ENCODE peak calls at places on chromosomes 11 and 22, in nine cellular contexts. J, O, U, B, F, R, X, K and V are unnamed samples.

GRCh38 chr11:11987503-11988022 is 20.9 kb downstream of the DKK3 start:
- DNase-seq in X (no peak), R (no peak), U (no peak), O (peak), B (peak), F (no peak), J (no peak), K (peak), V (no peak)

GRCh38 chr22:17112491-17113042 is 8.6 kb downstream of the TMEM121B start:
- DNase-seq in O (no peak), X (no peak), K (no peak), R (no peak), J (no peak), U (no peak), B (no peak), F (no peak), V (no peak)

GRCh38 chr11:110160016-110160415 is 66.8 kb downstream of the ZC3H12C start:
- DNase-seq in O (peak), J (no peak), K (no peak), U (no peak), X (no peak), R (no peak), F (no peak), B (no peak), V (no peak)

GRCh38 chr11:66068923-66069714 is 953 bp upstream of the PACS1 start:
- DNase-seq in X (peak), J (peak), K (no peak), B (peak), U (no peak), R (peak), F (no peak), O (peak), V (peak)

GRCh38 chr22:48669226-48669625 is 1158.4 kb downstream of the BRD1 start:
- DNase-seq in J (no peak), F (no peak), U (no peak), X (no peak), R (no peak), B (no peak), O (no peak), K (no peak), V (no peak)

GRCh38 chr11:127451852-127452251 is 451.3 kb upstream of the KIRREL3 start:
- DNase-seq in O (no peak), U (no peak), K (no peak), B (no peak), R (peak), X (peak), J (peak), F (no peak), V (no peak)

GRCh38 chr11:94993400-94993943 is 20.0 kb downstream of the KDM4D start:
- DNase-seq in R (no peak), K (no peak), F (no peak), O (no peak), B (no peak), X (no peak), J (no peak), U (no peak), V (no peak)

GRCh38 chr22:45562102-45562501 is 59.4 kb downstream of the FBLN1 start:
- DNase-seq in X (no peak), O (no peak), F (no peak), U (no peak), R (no peak), J (no peak), B (no peak), K (no peak), V (no peak)

GRCh38 chr22:49632199-49633009 is 195.3 kb downstream of the BRD1 start:
- DNase-seq in K (no peak), R (peak), X (peak), U (peak), O (peak), J (peak), F (peak), B (peak), V (no peak)

GRCh38 chr11:64692764-64693331 is 30.1 kb downstream of the NRXN2 start:
- DNase-seq in K (no peak), U (no peak), X (no peak), J (no peak), B (no peak), O (no peak), R (no peak), F (no peak), V (no peak)

GRCh38 chr11:64688534-64688982 is 34.4 kb downstream of the NRXN2 start:
- DNase-seq in U (peak), K (peak), J (peak), R (peak), F (peak), X (peak), B (peak), O (peak), V (peak)

GRCh38 chr11:64691543-64691942 is 31.5 kb downstream of the NRXN2 start:
- DNase-seq in R (no peak), X (no peak), O (no peak), U (no peak), B (no peak), F (no peak), J (no peak), K (no peak), V (no peak)

GRCh38 chr11:64687641-64688533 is 35.1 kb downstream of the NRXN2 start:
- DNase-seq in J (no peak), U (no peak), B (no peak), O (no peak), F (no peak), R (no peak), X (no peak), K (no peak), V (no peak)

DNA sequence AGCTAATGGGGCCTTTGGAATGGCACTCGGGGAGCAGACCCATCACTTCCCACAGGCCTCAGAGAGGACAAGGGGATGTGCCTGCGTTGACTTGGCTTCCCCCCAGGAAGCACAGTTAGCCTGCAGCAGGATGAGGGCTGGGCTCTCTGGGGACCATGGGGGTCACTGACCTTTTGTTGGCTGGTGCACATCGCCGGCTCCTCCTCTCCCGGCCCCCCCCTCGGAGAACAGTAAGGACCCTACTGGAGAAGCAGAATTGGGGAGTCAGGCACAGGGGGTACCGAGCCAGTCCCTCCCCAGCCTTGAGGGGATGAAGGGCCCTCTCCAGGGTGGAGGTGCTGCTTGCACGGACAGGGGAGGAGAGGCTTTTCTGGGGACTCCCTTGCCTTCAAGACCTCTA is 32.8 kb downstream of the NRXN2 start:
- DNase-seq in X (peak), F (no peak), O (no peak), K (no peak), J (no peak), R (peak), B (no peak), U (no peak), V (no peak)
- TF ChIP-seq CTCF in X (no peak), F (no peak), O (no peak), K (no peak), J (no peak), R (no peak), B (no peak), U (no peak), V (no peak)

GRCh38 chr22:32926600-32926999 is 125.1 kb downstream of the TIMP3 start:
- DNase-seq in O (peak), B (peak), R (no peak), U (no peak), F (no peak), X (no peak), J (no peak), K (no peak), V (no peak)
- TF ChIP-seq CTCF in O (peak), B (peak), R (peak), U (peak), F (peak), X (peak), J (peak), K (peak), V (peak)

DNA sequence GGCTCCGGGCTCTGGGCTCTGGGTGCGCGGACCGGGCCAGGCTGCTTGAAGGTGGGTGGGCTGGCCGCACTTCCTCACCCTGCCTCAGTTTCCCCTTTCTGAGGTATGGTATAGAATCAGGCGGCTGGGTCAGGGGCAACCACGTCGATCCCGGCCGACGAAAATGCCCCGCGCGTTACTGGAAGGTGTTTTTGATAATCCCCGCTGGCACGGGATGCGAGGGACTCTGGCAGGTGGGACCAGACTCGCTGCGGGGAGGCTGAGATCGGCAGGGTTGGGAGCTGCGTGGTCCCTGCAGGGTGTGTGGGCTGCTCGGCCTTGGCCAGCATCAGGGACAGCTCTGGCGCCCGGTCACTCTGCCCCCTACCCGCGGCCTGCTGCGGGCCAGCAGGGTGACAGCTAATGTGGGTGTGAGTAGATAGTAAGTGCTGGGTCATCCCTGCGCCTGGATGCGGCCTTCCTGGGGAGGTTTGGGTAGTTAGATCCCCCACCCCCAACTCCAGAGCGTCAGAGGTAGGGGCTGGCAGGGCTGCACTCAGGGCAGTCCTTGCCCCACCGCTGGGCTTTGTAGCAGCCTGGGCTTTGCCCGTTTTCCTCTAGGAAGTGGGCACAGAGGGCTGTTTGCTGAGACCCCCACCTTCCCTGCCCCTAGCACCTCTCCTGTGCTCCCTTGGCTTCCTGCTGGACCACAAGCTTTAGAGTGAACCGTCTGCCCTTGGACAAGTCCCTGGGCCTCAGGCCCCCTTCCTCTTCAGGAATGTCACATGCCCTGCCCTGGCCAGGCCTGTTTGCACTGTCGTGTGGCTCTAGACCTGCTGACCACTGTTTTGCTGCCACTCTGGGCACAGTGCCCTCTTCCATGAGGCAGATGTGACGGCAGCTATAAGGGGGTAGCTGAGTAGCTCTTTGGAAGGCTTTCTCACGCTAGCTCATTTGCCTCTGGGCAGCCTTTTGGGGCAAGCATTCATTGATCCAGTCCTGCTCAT is 579 bp downstream of the TANGO2 start:
- DNase-seq in F (no peak), U (no peak), J (peak), K (peak), B (peak), O (peak), R (peak), X (peak), V (no peak)
- TF ChIP-seq CTCF in F (no peak), U (no peak), J (no peak), K (no peak), B (no peak), O (no peak), R (no peak), X (no peak), V (no peak)

GRCh38 chr11:58907780-58908179 is 31.5 kb upstream of the GLYATL1 start:
- DNase-seq in J (no peak), R (no peak), X (no peak), F (no peak), U (no peak), O (no peak), B (no peak), K (peak), V (no peak)

GRCh38 chr11:58905716-58906547 is 33.4 kb upstream of the GLYATL1 start:
- DNase-seq in F (peak), X (peak), O (peak), R (peak), K (no peak), B (peak), U (peak), J (peak), V (peak)

GRCh38 chr11:58900479-58901420 is 38.5 kb upstream of the GLYATL1 start:
- DNase-seq in X (peak), U (peak), B (peak), R (peak), J (peak), F (peak), O (peak), K (peak), V (no peak)

GRCh38 chr11:58902881-58903280 is 36.4 kb upstream of the GLYATL1 start:
- DNase-seq in K (no peak), F (no peak), B (no peak), U (no peak), J (no peak), X (no peak), R (no peak), O (no peak), V (no peak)

DNA sequence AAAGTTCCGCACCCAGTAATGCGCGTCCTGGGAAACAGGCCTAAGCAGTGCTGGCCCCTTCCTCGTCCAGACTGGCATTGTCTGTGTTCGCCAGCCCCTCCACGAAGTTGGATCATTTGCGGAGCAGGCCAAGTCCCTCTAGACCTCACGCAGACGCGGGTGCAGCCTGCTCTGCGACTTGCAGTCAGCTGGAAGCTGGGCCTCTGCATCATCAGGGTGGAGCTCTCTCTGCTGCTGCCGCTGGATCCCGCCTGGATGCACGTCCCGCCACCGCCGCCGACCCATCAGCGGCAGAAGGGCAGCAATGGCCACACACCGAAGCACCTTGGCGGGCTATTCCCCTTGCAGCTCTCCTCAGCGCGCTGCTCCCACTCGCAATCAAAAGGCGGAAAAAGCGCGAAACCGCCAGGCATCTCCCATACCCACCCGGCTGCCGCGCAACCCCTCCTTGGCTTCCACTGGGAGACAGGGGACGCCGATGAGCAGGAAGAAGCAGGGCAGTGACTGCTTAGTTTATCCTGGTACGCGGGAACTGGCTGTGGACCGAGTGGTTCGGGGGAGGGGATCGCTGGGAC is 34.1 kb upstream of the GLYATL1 start:
- DNase-seq in K (no peak), R (peak), X (peak), O (peak), B (no peak), U (no peak), F (peak), J (peak), V (no peak)
- TF ChIP-seq CTCF in K (no peak), R (no peak), X (no peak), O (peak), B (no peak), U (no peak), F (no peak), J (no peak), V (no peak)

DNA sequence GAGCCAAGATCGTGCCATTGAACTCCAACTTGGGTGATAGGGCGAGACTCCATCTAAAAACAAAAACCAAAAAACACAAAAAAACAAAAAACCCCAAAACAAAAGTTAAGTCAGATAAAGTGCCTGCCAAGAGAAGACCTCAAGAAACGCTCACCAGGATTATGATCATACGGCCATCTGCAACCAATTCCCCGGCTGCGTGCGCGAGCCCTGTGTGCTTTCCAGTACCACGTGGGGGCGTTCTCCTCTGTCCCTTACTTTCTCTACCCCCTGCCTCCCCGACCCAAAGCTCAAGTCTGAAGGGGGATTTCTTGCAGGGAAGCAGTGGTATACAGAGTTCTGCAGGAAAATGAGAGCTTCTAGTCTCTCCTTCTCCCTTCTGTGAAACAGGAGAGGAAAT is 10.5 kb upstream of the RPS19BP1 start:
- DNase-seq in X (no peak), U (no peak), O (peak), B (no peak), F (peak), K (no peak), R (no peak), J (no peak), V (no peak)
- TF ChIP-seq CTCF in X (no peak), U (peak), O (peak), B (peak), F (peak), K (peak), R (peak), J (no peak), V (peak)